ENCODE peak calls at places on chromosomes 3 and 15, in ten cellular contexts. I is mammary epithelial cell; U is CD4-positive, alpha-beta memory T cell; D is psoas muscle; N is K562; H is stomach; W is GM23338; C is WERI-Rb-1; B is heart left ventricle; Q is H7. X is an unnamed sample.

GRCh38 chr3:90091557-90091956 is 984.1 kb downstream of the EPHA3 start:
- DNase-seq in H (no peak), B (no peak), C (peak; percentile 45), U (no peak), W (peak; percentile 70), Q (peak; percentile 10), I (peak; percentile 14), D (no peak), N (peak; percentile 4), X (peak; percentile 50)

GRCh38 chr15:91965501-91966180 is 112.1 kb downstream of the SLCO3A1 start:
- DNase-seq in H (no peak), N (no peak), B (no peak), U (no peak), W (no peak), I (peak; percentile 97), D (no peak), C (no peak), Q (no peak), X (no peak)

GRCh38 chr3:47577583-47578118 is 1.0 kb downstream of the CSPG5 start:
- DNase-seq in W (peak; percentile 49), H (no peak), B (no peak), I (no peak), D (no peak), U (no peak), Q (peak; percentile 81), N (no peak), C (no peak), X (no peak)

GRCh38 chr15:74978077-74978476 is 17.3 kb upstream of the SCAMP5 start:
- DNase-seq in H (no peak), N (no peak), B (no peak), I (no peak), W (no peak), U (no peak), D (no peak), C (no peak), Q (peak; percentile 4), X (no peak)

GRCh38 chr3:107892960-107893359 is 197.9 kb downstream of the CD47 start:
- DNase-seq in U (no peak), C (no peak), W (no peak), Q (no peak), B (no peak), H (no peak), D (no peak), N (no peak), I (no peak), X (no peak)

GRCh38 chr3:39250116-39250747 is 29.6 kb downstream of the CX3CR1 start:
- DNase-seq in N (no peak), C (no peak), W (no peak), B (no peak), U (no peak), H (no peak), D (no peak), I (no peak), Q (no peak), X (no peak)

GRCh38 chr3:178174201-178174880 is 361.9 kb upstream of the KCNMB2 start:
- DNase-seq in D (no peak), W (no peak), B (no peak), C (no peak), Q (no peak), H (no peak), N (no peak), I (no peak), U (no peak), X (no peak)

GRCh38 chr3:99504258-99504657 is 134.1 kb upstream of the COL8A1 start:
- DNase-seq in U (no peak), I (no peak), Q (no peak), N (no peak), B (no peak), C (no peak), W (no peak), D (no peak), H (no peak), X (no peak)

GRCh38 chr15:70857547-70858265 is 3.7 kb upstream of the LARP6 start:
- DNase-seq in D (no peak), N (no peak), B (no peak), U (no peak), Q (no peak), C (no peak), I (no peak), H (no peak), W (no peak), X (no peak)

GRCh38 chr3:126753191-126754160 is 49.4 kb downstream of the CHCHD6 start:
- DNase-seq in Q (no peak), B (no peak), D (no peak), W (no peak), I (peak; percentile 88), C (no peak), U (no peak), H (no peak), N (no peak), X (no peak)

GRCh38 chr15:59371458-59372351 is 966 bp downstream of the MYO1E start:
- DNase-seq in W (peak; percentile 76), Q (peak; percentile 90), N (no peak), H (peak; percentile 70), U (no peak), I (peak; percentile 66), B (peak; percentile 36), C (no peak), D (peak; percentile 72), X (peak; percentile 9)

GRCh38 chr3:68206524-68207117 is 552.2 kb upstream of the SUCLG2 start:
- DNase-seq in W (peak; percentile 7), U (no peak), H (no peak), Q (no peak), B (no peak), D (no peak), N (no peak), I (no peak), C (no peak), X (no peak)

GRCh38 chr3:23046536-23046935 is 156.6 kb upstream of the UBE2E2 start:
- DNase-seq in H (no peak), N (no peak), D (no peak), U (no peak), B (no peak), I (no peak), C (no peak), Q (no peak), W (no peak), X (no peak)

GRCh38 chr3:120025520-120025919 is 68.7 kb downstream of the GSK3B start:
- DNase-seq in C (no peak), D (no peak), Q (no peak), U (no peak), B (no peak), H (no peak), W (no peak), N (no peak), I (peak; percentile 55), X (no peak)

GRCh38 chr15:98712845-98713584 is 64.7 kb downstream of the IGF1R start:
- DNase-seq in U (no peak), N (no peak), C (no peak), I (no peak), Q (no peak), D (no peak), W (no peak), H (no peak), B (no peak), X (no peak)

GRCh38 chr3:157384526-157384925 is 52.1 kb upstream of the PTX3 start:
- DNase-seq in D (no peak), W (no peak), H (no peak), U (no peak), Q (no peak), N (no peak), C (no peak), B (no peak), I (no peak), X (no peak)

GRCh38 chr3:50656417-50657195 is 18.1 kb upstream of the DOCK3 start:
- DNase-seq in U (no peak), B (no peak), N (no peak), W (no peak), C (no peak), D (peak; percentile 35), H (no peak), I (no peak), Q (no peak), X (no peak)

GRCh38 chr3:124832782-124833709 is 54.1 kb downstream of the ITGB5 start:
- DNase-seq in I (no peak), B (no peak), Q (no peak), D (no peak), N (no peak), U (no peak), H (no peak), C (no peak), W (no peak), X (no peak)

GRCh38 chr15:100596792-100597191 is 5.2 kb downstream of the LINS1 start:
- DNase-seq in N (peak; percentile 95), B (no peak), Q (no peak), H (peak; percentile 26), U (peak; percentile 88), I (peak; percentile 94), D (no peak), C (no peak), W (no peak), X (no peak)

GRCh38 chr3:112778298-112779008 is 68.2 kb downstream of the CD200R1L start:
- DNase-seq in D (no peak), Q (no peak), I (peak; percentile 86), H (no peak), C (no peak), N (no peak), U (no peak), B (no peak), W (no peak), X (no peak)

GRCh38 chr15:54082836-54083492 is 104.7 kb downstream of the UNC13C start:
- DNase-seq in U (no peak), I (no peak), N (peak; percentile 9), C (peak; percentile 19), Q (peak; percentile 47), H (no peak), W (peak; percentile 40), B (no peak), D (no peak), X (peak; percentile 24)

GRCh38 chr15:81754078-81754477 is 291.7 kb downstream of the MEX3B start:
- DNase-seq in B (no peak), W (no peak), D (no peak), H (no peak), I (no peak), C (no peak), N (no peak), U (no peak), Q (no peak), X (no peak)
- H3K4me3 ChIP-seq in B (no peak overlapping the region), W (no peak overlapping the region), D (no peak overlapping the region), H (no peak overlapping the region), I (no peak overlapping the region), C (no peak overlapping the region), N (no peak overlapping the region), U (no peak overlapping the region), Q (no peak overlapping the region), X (no peak overlapping the region)

GRCh38 chr3:183151716-183152385 is 10.7 kb downstream of the LAMP3 start:
- DNase-seq in W (no peak), N (no peak), I (no peak), D (no peak), U (no peak), Q (no peak), H (no peak), C (no peak), B (no peak), X (no peak)
- H3K27me3 ChIP-seq in W (no peaks in the 10 kb centered on the region), N (peaks cover 12% of the 10 kb centered on the region), I (no peaks in the 10 kb centered on the region), D (peaks cover 5% of the 10 kb centered on the region), U (no peaks in the 10 kb centered on the region), Q (no peaks in the 10 kb centered on the region), H (peaks cover 4% of the 10 kb centered on the region), C (no peaks in the 10 kb centered on the region), B (no peaks in the 10 kb centered on the region), X (no peaks in the 10 kb centered on the region)

GRCh38 chr3:77038928-77039605 is 832 bp upstream of the ROBO2 start:
- DNase-seq in Q (peak; percentile 35), N (peak; percentile 30), H (no peak), B (peak; percentile 23), W (peak; percentile 52), C (peak; percentile 52), U (no peak), I (peak; percentile 11), D (no peak), X (peak; percentile 18)
- H3K4me3 ChIP-seq in Q (peak overlapping the region; percentile 70), N (peak overlapping the region; percentile 48), H (peak overlapping the region; percentile 47), B (peak overlapping the region; percentile 32), W (peak overlapping the region; percentile 69), C (peak overlapping the region; percentile 82), U (no peak overlapping the region), I (peak overlapping the region; percentile 24), D (peak overlapping the region; percentile 56), X (peak overlapping the region; percentile 79)

GRCh38 chr15:82064824-82065223 is 19.0 kb upstream of the MEX3B start:
- DNase-seq in C (no peak), B (no peak), U (no peak), H (no peak), I (no peak), W (no peak), Q (no peak), D (no peak), N (no peak), X (no peak)
- H3K27me3 ChIP-seq in C (no peaks in the 10 kb centered on the region), B (peaks cover 33% of the 10 kb centered on the region), U (no peaks in the 10 kb centered on the region), H (peaks cover 38% of the 10 kb centered on the region), I (peaks cover 4% of the 10 kb centered on the region), W (peaks cover 58% of the 10 kb centered on the region), Q (peaks cover 24% of the 10 kb centered on the region), D (peaks cover 8% of the 10 kb centered on the region), N (peaks cover 2% of the 10 kb centered on the region), X (no peaks in the 10 kb centered on the region)

X was measured in BE2C.